ENCODE peak calls at places on chromosomes 1 and 21, in ten cellular contexts. F is fibroblast of lung, O is fibroblast of villous mesenchyme, H is AG10803, I is psoas muscle, X is Calu3, N is RWPE1, L is OCI-LY7, M is activated B cell treated with CpG ODN at 0.5 μM for 24 hours, R is fibroblast of the aortic adventitia. Z is an unnamed sample.

GRCh38 chr1:52059326-52059725 is 3.2 kb downstream of the BTF3L4 start:
- DNase-seq in F (peak; percentile 53), O (peak; percentile 80), H (peak; percentile 71), I (no peak), X (no peak), N (peak; percentile 72), L (no peak), M (no peak), R (peak; percentile 71), Z (peak; percentile 38)

GRCh38 chr1:71582673-71583072 is 501.8 kb upstream of the ZRANB2 start:
- DNase-seq in F (no peak), O (no peak), H (no peak), I (no peak), X (no peak), N (no peak), L (no peak), M (no peak), R (no peak), Z (no peak)

GRCh38 chr1:215704089-215704860 is 137.2 kb downstream of the KCTD3 start:
- DNase-seq in F (peak; percentile 6), O (no peak), H (peak; percentile 18), I (no peak), X (peak; percentile 6), N (peak; percentile 26), L (no peak), M (no peak), R (peak; percentile 29), Z (no peak)

GRCh38 chr1:18907021-18907913 is 4.9 kb upstream of the ALDH4A1 start:
- DNase-seq in F (no peak), O (peak; percentile 72), H (peak; percentile 53), I (peak; percentile 60), X (peak; percentile 55), N (peak; percentile 55), L (peak; percentile 72), M (peak; percentile 45), R (peak; percentile 79), Z (peak; percentile 63)

GRCh38 chr21:30831194-30831765 is 1.7 kb upstream of the KRTAP7-1 start:
- DNase-seq in F (no peak), O (no peak), H (no peak), I (no peak), X (no peak), N (no peak), L (peak; percentile 48), M (no peak), R (no peak), Z (no peak)

GRCh38 chr1:155072531-155073289 is 5.9 kb upstream of the EFNA3 start:
- DNase-seq in F (no peak), O (no peak), H (no peak), I (peak; percentile 2), X (no peak), N (no peak), L (no peak), M (no peak), R (no peak), Z (no peak)

GRCh38 chr1:114262314-114262960 is 108.8 kb upstream of the SYT6 start:
- DNase-seq in F (no peak), O (no peak), H (no peak), I (no peak), X (no peak), N (no peak), L (no peak), M (no peak), R (no peak), Z (no peak)

GRCh38 chr1:222618001-222618879 is at the start of gene MIA3:
- DNase-seq in F (peak; percentile 27), O (peak; percentile 30), H (peak; percentile 18), I (peak; percentile 31), X (peak; percentile 82), N (peak; percentile 84), L (peak; percentile 78), M (peak; percentile 63), R (no peak), Z (no peak)

GRCh38 chr1:94265931-94266330 is 28.5 kb upstream of the ARHGAP29 start:
- DNase-seq in F (no peak), O (no peak), H (peak; percentile 59), I (no peak), X (no peak), N (no peak), L (no peak), M (no peak), R (peak; percentile 64), Z (peak; percentile 57)

GRCh38 chr1:98761238-98761637 is 99.7 kb downstream of the SNX7 start:
- DNase-seq in F (no peak), O (no peak), H (no peak), I (no peak), X (peak; percentile 3), N (no peak), L (peak; percentile 2), M (no peak), R (no peak), Z (no peak)

GRCh38 chr1:18948048-18948912 is 8.2 kb downstream of the IFFO2 start:
- DNase-seq in F (peak; percentile 81), O (peak; percentile 53), H (peak; percentile 79), I (no peak), X (no peak), N (no peak), L (no peak), M (no peak), R (peak; percentile 34), Z (peak; percentile 36)

GRCh38 chr1:21468597-21468996 is 28.7 kb downstream of the NBPF3 start:
- DNase-seq in F (no peak), O (peak; percentile 76), H (peak; percentile 27), I (no peak), X (no peak), N (no peak), L (peak; percentile 29), M (no peak), R (peak; percentile 27), Z (peak; percentile 28)
- TF ChIP-seq CTCF in F (peak; percentile 22), O (peak; percentile 66), H (peak; percentile 47), I (no peak), X (no peak), N (no peak), L (peak; percentile 71), M (no peak), R (peak; percentile 31), Z (peak; percentile 80)

GRCh38 chr1:43706598-43707190 is 642 bp upstream of the ST3GAL3 start:
- DNase-seq in F (peak; percentile 30), O (peak; percentile 23), H (peak; percentile 17), I (no peak), X (peak; percentile 28), N (no peak), L (peak; percentile 44), M (no peak), R (peak; percentile 26), Z (no peak)

GRCh38 chr1:43703836-43704235 is 3.5 kb upstream of the ST3GAL3 start:
- DNase-seq in F (peak; percentile 27), O (no peak), H (no peak), I (no peak), X (no peak), N (no peak), L (no peak), M (no peak), R (no peak), Z (no peak)

GRCh38 chr1:43705334-43705733 is 2.0 kb upstream of the ST3GAL3 start:
- DNase-seq in F (no peak), O (no peak), H (peak; percentile 4), I (no peak), X (no peak), N (no peak), L (peak; percentile 7), M (no peak), R (no peak), Z (no peak)

GRCh38 chr1:43705982-43706597 is 1.2 kb upstream of the ST3GAL3 start:
- DNase-seq in F (no peak), O (no peak), H (peak; percentile 7), I (no peak), X (no peak), N (no peak), L (peak; percentile 23), M (no peak), R (no peak), Z (no peak)

DNA sequence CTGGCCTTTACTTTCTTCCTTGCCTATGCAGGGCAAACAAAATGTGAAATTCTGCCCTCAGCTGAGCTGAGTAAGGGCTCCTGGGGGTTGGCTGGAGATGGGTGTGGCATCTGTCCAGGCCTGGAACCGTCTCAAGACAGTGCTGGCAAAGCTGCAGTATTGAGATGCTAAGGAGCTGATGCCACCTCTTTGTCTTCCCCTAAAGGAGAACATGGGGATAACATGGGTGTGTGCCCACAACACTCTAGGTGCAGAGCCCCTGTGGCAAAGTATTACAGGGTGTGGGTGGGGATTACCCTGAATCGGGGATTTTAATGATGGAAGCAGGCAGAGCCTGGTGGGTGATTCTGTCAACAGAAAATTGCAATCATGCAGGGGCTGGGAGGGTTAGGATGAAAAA is 2.5 kb upstream of the ST3GAL3 start:
- DNase-seq in F (peak; percentile 47), O (no peak), H (peak; percentile 71), I (peak; percentile 34), X (no peak), N (no peak), L (peak; percentile 19), M (no peak), R (peak; percentile 71), Z (no peak)
- TF ChIP-seq CTCF in F (no peak), O (no peak), H (peak; percentile 40), I (no peak), X (no peak), N (peak; percentile 52), L (peak; percentile 55), M (no peak), R (peak; percentile 43), Z (peak; percentile 59)

DNA sequence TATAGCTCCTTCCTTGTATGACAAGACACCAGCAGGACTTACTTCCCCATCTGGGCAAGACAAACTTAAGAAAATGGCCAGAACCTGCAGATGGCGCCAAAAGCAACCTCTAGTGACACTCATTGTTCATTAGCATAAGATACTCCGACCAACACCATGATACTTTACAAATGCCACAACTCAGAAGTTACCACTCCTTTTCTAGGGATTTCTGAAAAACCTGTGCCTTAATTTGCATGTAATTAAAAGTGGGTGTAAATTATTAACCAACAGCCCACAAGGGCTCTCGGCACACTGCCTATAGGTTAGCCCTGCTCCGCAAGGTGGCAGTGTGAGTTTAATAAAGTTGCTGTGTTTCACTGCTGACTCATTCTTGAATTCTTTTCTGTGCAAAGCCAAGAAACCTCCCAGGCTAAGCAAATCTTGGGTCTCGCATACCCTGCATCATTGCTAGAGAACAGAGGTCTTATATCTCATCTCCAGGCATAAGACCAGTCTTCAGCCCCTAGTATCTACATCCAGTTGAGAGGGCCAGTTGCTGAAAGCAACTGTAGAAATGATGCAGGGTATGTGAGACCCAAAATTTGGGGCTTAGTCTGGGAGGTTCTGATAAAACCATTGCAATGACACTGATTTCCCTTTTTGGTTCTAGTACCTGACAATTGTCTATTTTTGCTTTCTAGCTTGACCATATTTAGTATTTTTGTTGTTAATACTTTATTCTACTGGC is 86.4 kb downstream of the FAF1 start:
- DNase-seq in F (peak; percentile 72), O (peak; percentile 73), H (peak; percentile 54), I (peak; percentile 35), X (peak; percentile 80), N (peak; percentile 2), L (peak; percentile 83), M (peak; percentile 46), R (peak; percentile 63), Z (peak; percentile 21)
- TF ChIP-seq CTCF in F (peak; percentile 45), O (peak; percentile 72), H (peak; percentile 65), I (peak; percentile 40), X (peak; percentile 87), N (peak; percentile 50), L (peak; percentile 100), M (peak; percentile 87), R (peak; percentile 28), Z (peak; percentile 74)

DNA sequence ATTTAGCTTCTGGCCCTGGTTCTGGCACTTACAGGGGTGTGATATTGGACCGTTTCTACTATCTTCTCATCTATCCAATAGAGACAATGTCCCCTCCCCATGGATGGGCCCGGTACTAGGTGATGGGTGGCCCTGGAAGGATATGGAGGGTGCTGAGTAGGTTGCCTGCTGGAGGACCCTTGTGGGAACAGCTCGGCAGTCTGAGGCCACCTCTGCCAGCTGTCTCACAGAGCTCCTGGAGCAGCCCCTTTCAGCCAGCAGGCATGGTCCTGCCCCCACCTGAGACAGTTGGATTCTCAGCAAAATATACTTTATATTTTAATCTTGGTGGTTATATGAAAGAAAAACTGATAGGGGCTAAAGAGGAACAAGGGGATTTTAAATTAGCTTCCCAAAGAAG is 101.0 kb upstream of the LMO4 start:
- DNase-seq in F (no peak), O (no peak), H (no peak), I (no peak), X (no peak), N (no peak), L (no peak), M (no peak), R (no peak), Z (no peak)
- TF ChIP-seq CTCF in F (no peak), O (no peak), H (no peak), I (no peak), X (no peak), N (no peak), L (no peak), M (no peak), R (no peak), Z (no peak)